ENCODE peak calls at places on chromosomes 3 and 15, in nine cellular contexts. W is foreskin fibroblast, H is left ventricle myocardium inferior, D is astrocyte of the spinal cord, K is lower lobe of right lung, N is HepG2, B is choroid plexus epithelial cell, G is neural progenitor cell, I is endothelial cell of umbilical vein. O is an unnamed sample.

GRCh38 chr15:84894743-84895425 is 10.4 kb downstream of the SLC28A1 start:
- DNase-seq in I (no peak), G (no peak), K (no peak), H (no peak), B (no peak), N (no peak), W (no peak), D (no peak), O (no peak)

GRCh38 chr3:24495334-24495994 is 814 bp upstream of the THRB start:
- DNase-seq in G (peak), B (no peak), N (peak), W (peak), K (peak), I (no peak), H (peak), D (no peak), O (no peak)

GRCh38 chr3:24595801-24596200 is 101.2 kb upstream of the THRB start:
- DNase-seq in B (peak), H (no peak), K (no peak), N (no peak), G (no peak), I (no peak), W (peak), D (no peak), O (peak)

GRCh38 chr15:69480932-69481331 is 28.3 kb downstream of the RPLP1 start:
- DNase-seq in H (no peak), W (no peak), B (no peak), D (no peak), I (no peak), K (no peak), N (no peak), G (no peak), O (no peak)

GRCh38 chr3:45781841-45782240 is 14.5 kb downstream of the SLC6A20 start:
- DNase-seq in W (no peak), I (no peak), B (no peak), H (no peak), N (no peak), G (no peak), K (no peak), D (no peak), O (no peak)

GRCh38 chr3:158683216-158683975 is 10.9 kb upstream of the LXN start:
- DNase-seq in K (no peak), H (no peak), D (peak), B (peak), N (no peak), W (peak), G (no peak), I (no peak), O (peak)

GRCh38 chr3:17623464-17623863 is 119.0 kb downstream of the TBC1D5 start:
- DNase-seq in G (no peak), N (no peak), K (no peak), B (no peak), D (no peak), H (no peak), W (no peak), I (no peak), O (no peak)

GRCh38 chr15:49225572-49226281 is 55.7 kb downstream of the GALK2 start:
- DNase-seq in I (peak), G (peak), D (peak), H (no peak), W (peak), K (no peak), N (no peak), B (peak), O (peak)

GRCh38 chr3:60755094-60755493 is 496.2 kb downstream of the FHIT start:
- DNase-seq in D (no peak), H (no peak), G (peak), W (no peak), B (no peak), I (no peak), N (peak), K (no peak), O (no peak)

GRCh38 chr3:181726351-181727121 is 14.8 kb downstream of the SOX2 start:
- DNase-seq in H (no peak), G (peak), N (no peak), W (no peak), B (no peak), I (no peak), D (peak), K (no peak), O (no peak)

GRCh38 chr3:128073185-128073725 is 21.0 kb downstream of the SEC61A1 start:
- DNase-seq in K (no peak), H (no peak), G (no peak), N (no peak), B (no peak), D (no peak), W (no peak), I (no peak), O (no peak)

GRCh38 chr3:169146866-169147245 is 516.7 kb downstream of the MECOM start:
- DNase-seq in D (no peak), K (no peak), N (no peak), B (peak), G (peak), W (peak), I (no peak), H (no peak), O (no peak)
- H3K4me3 ChIP-seq in D (peak), K (peak), N (peak), B (peak), G (peak), W (peak), I (peak), H (peak), O (peak)

DNA sequence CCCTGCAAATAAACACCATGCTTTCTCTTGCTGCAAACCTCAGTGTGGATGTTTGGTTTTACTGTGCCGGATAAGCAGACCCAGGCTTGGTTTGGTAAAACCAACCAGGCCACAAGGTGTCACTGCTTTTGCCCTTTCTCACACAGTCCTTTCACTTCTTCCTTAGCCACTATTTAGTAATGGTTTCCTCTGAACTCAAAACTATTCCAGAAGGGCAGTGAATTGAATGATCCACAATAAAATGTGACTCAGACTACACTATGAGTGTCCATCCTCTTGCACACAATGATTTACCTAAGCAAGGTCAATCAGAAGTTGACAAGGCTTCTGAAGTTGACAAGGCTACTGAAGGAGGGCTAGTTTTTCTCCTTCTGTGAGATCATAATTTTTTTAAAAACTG is 552.4 kb upstream of the CCDC54 start:
- DNase-seq in W (peak), I (peak), N (peak), G (peak), D (peak), H (no peak), K (no peak), B (peak), O (peak)
- TF ChIP-seq CTCF in W (peak), I (peak), N (peak), G (peak), D (peak), H (peak), K (no peak), B (peak), O (peak)

GRCh38 chr3:138862531-138862923 is 27.8 kb upstream of the PIK3CB start:
- DNase-seq in D (peak), W (no peak), I (peak), B (peak), K (no peak), G (peak), H (no peak), N (no peak), O (peak)
- H3K4me3 ChIP-seq in D (no peak), W (no peak), I (no peak), B (no peak), K (no peak), G (peak), H (peak), N (no peak), O (no peak)

GRCh38 chr15:51770902-51771301 is 19.5 kb downstream of the TMOD2 start:
- DNase-seq in H (no peak), D (no peak), W (no peak), N (no peak), K (no peak), B (no peak), I (no peak), G (no peak), O (no peak)

GRCh38 chr15:51780636-51781035 is 29.2 kb downstream of the TMOD2 start:
- DNase-seq in I (no peak), K (no peak), D (no peak), G (no peak), N (no peak), B (peak), W (peak), H (no peak), O (peak)

GRCh38 chr15:51776952-51777574 is 25.7 kb downstream of the TMOD2 start:
- DNase-seq in W (peak), H (no peak), B (peak), D (peak), G (peak), K (no peak), I (peak), N (peak), O (peak)

GRCh38 chr15:51771773-51772172 is 20.4 kb downstream of the TMOD2 start:
- DNase-seq in B (no peak), W (no peak), N (no peak), G (no peak), K (no peak), D (no peak), I (peak), H (no peak), O (no peak)

DNA sequence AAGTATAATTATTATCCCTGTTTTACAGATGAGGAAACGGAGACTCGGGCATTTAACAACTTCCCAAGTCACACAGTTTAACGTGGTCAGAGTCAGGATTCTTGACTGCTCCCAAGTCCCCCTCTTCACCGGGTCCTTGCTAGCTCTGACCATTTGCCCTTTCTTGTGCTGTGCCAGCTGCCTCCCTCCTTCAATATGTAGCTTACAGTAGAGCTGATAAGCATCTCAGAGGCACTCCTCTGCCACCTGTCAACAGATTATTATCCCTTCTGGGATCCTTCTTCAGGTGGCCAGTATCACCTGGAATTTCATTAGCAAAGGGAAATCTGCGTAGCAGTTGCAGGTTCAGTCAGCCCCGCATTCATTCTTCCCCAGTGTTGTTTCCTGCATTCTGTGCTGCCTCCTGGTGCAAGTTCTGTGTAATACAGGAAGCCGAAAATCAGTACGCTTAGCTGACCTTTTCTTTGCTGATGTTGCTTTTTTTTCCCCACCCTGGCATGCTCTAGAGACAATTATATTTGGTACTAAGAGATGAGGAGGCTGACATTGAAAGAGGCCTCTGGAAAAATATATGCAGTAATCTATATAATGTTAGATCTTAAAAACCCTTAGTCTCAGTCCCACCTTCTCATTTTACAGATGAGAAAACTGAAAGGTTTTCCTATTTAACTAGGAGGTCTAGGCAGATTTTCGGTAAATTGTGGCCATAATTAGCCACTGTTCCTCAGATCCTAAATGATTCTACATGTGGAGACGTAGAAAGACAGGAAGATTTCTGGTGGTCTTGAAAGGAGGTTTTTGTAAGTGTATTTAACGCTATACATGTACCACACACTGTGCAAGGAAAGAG is 24.8 kb downstream of the TMOD2 start:
- DNase-seq in H (no peak), D (no peak), I (peak), K (no peak), N (peak), G (peak), W (peak), B (peak), O (peak)
- TF ChIP-seq CTCF in H (peak), D (peak), I (peak), K (peak), N (peak), G (peak), W (peak), B (peak), O (peak)

DNA sequence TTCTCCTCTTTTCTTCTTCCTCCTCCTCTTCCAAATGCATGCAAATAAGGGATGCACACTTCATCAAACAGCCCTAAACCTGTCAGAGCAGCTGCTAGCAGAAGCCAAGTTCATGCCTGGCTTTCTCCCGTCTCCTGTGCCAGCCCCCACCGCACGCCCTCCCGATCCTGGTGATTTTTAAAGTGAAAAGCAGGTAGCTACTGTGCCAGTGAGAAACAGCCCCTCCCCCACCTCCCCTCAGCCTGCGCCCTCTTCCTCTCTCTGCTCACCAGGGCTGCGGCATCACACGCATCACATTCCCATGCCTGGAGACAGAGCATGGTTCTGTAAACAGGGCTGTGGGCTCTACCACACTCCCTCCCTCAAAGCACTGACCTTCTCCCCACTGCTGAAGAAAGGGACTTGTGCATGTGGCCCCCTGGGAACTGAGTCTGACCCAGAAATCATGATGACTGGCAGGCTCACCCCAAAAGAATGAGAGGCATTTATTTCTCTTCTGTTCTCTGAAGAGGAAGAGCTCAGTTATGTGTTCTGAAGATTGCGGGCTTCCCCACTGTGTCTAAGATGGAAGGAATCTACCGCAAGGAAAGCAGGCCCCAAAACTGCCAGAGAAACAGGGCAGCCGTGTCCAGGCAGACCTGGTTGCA is 14.6 kb upstream of the SLC6A1 start:
- DNase-seq in I (no peak), N (no peak), K (no peak), H (no peak), G (peak), B (peak), D (peak), W (no peak), O (no peak)
- H3K4me3 ChIP-seq in I (no peak), N (no peak), K (no peak), H (no peak), G (no peak), B (no peak), D (no peak), W (no peak), O (no peak)

O was measured in fibroblast of pulmonary artery.